ENCODE peak calls at places on chromosomes 1 and 21, in five cellular contexts. One of them, this sample, is unnamed.

GRCh38 chr1:189658381-189658780 is 819.3 kb downstream of the BRINP3 start:
- DNase-seq in stimulated activated CD8-positive, alpha-beta memory T cell treated with anti-CD3 and anti-CD28 coated beads, Interleukin-2, amount 100 ng/mL, for 1 hour: no peak
- DNase-seq in IMR-90: no peak
- DNase-seq in sciatic nerve: no peak
- DNase-seq in fibroblast of lung: no peak
- DNase-seq in this sample: no peak

GRCh38 chr21:28699591-28700259 is 293.0 kb downstream of the LTN1 start:
- DNase-seq in stimulated activated CD8-positive, alpha-beta memory T cell treated with anti-CD3 and anti-CD28 coated beads, Interleukin-2, amount 100 ng/mL, for 1 hour: no peak
- DNase-seq in IMR-90: no peak
- DNase-seq in sciatic nerve: no peak
- DNase-seq in fibroblast of lung: peak
- DNase-seq in this sample: no peak

GRCh38 chr1:77347646-77348045 is 65.8 kb downstream of the AK5 start:
- DNase-seq in stimulated activated CD8-positive, alpha-beta memory T cell treated with anti-CD3 and anti-CD28 coated beads, Interleukin-2, amount 100 ng/mL, for 1 hour: no peak
- DNase-seq in IMR-90: peak
- DNase-seq in sciatic nerve: no peak
- DNase-seq in fibroblast of lung: peak
- DNase-seq in this sample: no peak

GRCh38 chr1:203569490-203570318 is 56.9 kb upstream of the ATP2B4 start:
- DNase-seq in stimulated activated CD8-positive, alpha-beta memory T cell treated with anti-CD3 and anti-CD28 coated beads, Interleukin-2, amount 100 ng/mL, for 1 hour: no peak
- DNase-seq in IMR-90: peak
- DNase-seq in sciatic nerve: no peak
- DNase-seq in fibroblast of lung: no peak
- DNase-seq in this sample: no peak

GRCh38 chr1:7341145-7341900 is 429.8 kb upstream of the VAMP3 start:
- DNase-seq in stimulated activated CD8-positive, alpha-beta memory T cell treated with anti-CD3 and anti-CD28 coated beads, Interleukin-2, amount 100 ng/mL, for 1 hour: no peak
- DNase-seq in IMR-90: peak
- DNase-seq in sciatic nerve: no peak
- DNase-seq in fibroblast of lung: peak
- DNase-seq in this sample: no peak

GRCh38 chr1:101216623-101217022 is 20.2 kb upstream of the S1PR1 start:
- DNase-seq in stimulated activated CD8-positive, alpha-beta memory T cell treated with anti-CD3 and anti-CD28 coated beads, Interleukin-2, amount 100 ng/mL, for 1 hour: no peak
- DNase-seq in IMR-90: no peak
- DNase-seq in sciatic nerve: no peak
- DNase-seq in fibroblast of lung: no peak
- DNase-seq in this sample: no peak

GRCh38 chr21:39525129-39525528 is 73.4 kb downstream of the SH3BGR start:
- DNase-seq in stimulated activated CD8-positive, alpha-beta memory T cell treated with anti-CD3 and anti-CD28 coated beads, Interleukin-2, amount 100 ng/mL, for 1 hour: no peak
- DNase-seq in IMR-90: no peak
- DNase-seq in sciatic nerve: no peak
- DNase-seq in fibroblast of lung: no peak
- DNase-seq in this sample: no peak

GRCh38 chr1:207817778-207818751 is 66.2 kb downstream of the CD46 start:
- DNase-seq in stimulated activated CD8-positive, alpha-beta memory T cell treated with anti-CD3 and anti-CD28 coated beads, Interleukin-2, amount 100 ng/mL, for 1 hour: no peak
- DNase-seq in IMR-90: no peak
- DNase-seq in sciatic nerve: no peak
- DNase-seq in fibroblast of lung: no peak
- DNase-seq in this sample: no peak

GRCh38 chr1:8460132-8460544 is 142.2 kb downstream of the SLC45A1 start:
- DNase-seq in stimulated activated CD8-positive, alpha-beta memory T cell treated with anti-CD3 and anti-CD28 coated beads, Interleukin-2, amount 100 ng/mL, for 1 hour: no peak
- DNase-seq in IMR-90: no peak
- DNase-seq in sciatic nerve: no peak
- DNase-seq in fibroblast of lung: no peak
- DNase-seq in this sample: no peak

GRCh38 chr21:25341981-25342380 is 265.3 kb downstream of the MRPL39 start:
- DNase-seq in stimulated activated CD8-positive, alpha-beta memory T cell treated with anti-CD3 and anti-CD28 coated beads, Interleukin-2, amount 100 ng/mL, for 1 hour: no peak
- DNase-seq in IMR-90: no peak
- DNase-seq in sciatic nerve: no peak
- DNase-seq in fibroblast of lung: no peak
- DNase-seq in this sample: no peak

GRCh38 chr1:29974345-29974744 is 738.0 kb downstream of the PTPRU start:
- DNase-seq in stimulated activated CD8-positive, alpha-beta memory T cell treated with anti-CD3 and anti-CD28 coated beads, Interleukin-2, amount 100 ng/mL, for 1 hour: no peak
- DNase-seq in IMR-90: peak
- DNase-seq in sciatic nerve: no peak
- DNase-seq in fibroblast of lung: peak
- DNase-seq in this sample: no peak

GRCh38 chr1:23101101-23101827 is 67.4 kb downstream of the LUZP1 start:
- DNase-seq in stimulated activated CD8-positive, alpha-beta memory T cell treated with anti-CD3 and anti-CD28 coated beads, Interleukin-2, amount 100 ng/mL, for 1 hour: no peak
- DNase-seq in IMR-90: peak
- DNase-seq in sciatic nerve: no peak
- DNase-seq in fibroblast of lung: no peak
- DNase-seq in this sample: no peak

GRCh38 chr1:93061895-93062792 is 16.9 kb upstream of the MTF2 start:
- DNase-seq in stimulated activated CD8-positive, alpha-beta memory T cell treated with anti-CD3 and anti-CD28 coated beads, Interleukin-2, amount 100 ng/mL, for 1 hour: no peak
- DNase-seq in IMR-90: peak
- DNase-seq in sciatic nerve: no peak
- DNase-seq in fibroblast of lung: peak
- DNase-seq in this sample: no peak

GRCh38 chr1:168499094-168500049 is 44.4 kb downstream of the XCL2 start:
- DNase-seq in stimulated activated CD8-positive, alpha-beta memory T cell treated with anti-CD3 and anti-CD28 coated beads, Interleukin-2, amount 100 ng/mL, for 1 hour: no peak
- DNase-seq in IMR-90: peak
- DNase-seq in sciatic nerve: no peak
- DNase-seq in fibroblast of lung: peak
- DNase-seq in this sample: no peak

GRCh38 chr1:212207822-212208520 is 77.2 kb upstream of the PPP2R5A start:
- DNase-seq in stimulated activated CD8-positive, alpha-beta memory T cell treated with anti-CD3 and anti-CD28 coated beads, Interleukin-2, amount 100 ng/mL, for 1 hour: no peak
- DNase-seq in IMR-90: no peak
- DNase-seq in sciatic nerve: no peak
- DNase-seq in fibroblast of lung: no peak
- DNase-seq in this sample: no peak

GRCh38 chr1:29355375-29355774 is 119.1 kb downstream of the PTPRU start:
- DNase-seq in stimulated activated CD8-positive, alpha-beta memory T cell treated with anti-CD3 and anti-CD28 coated beads, Interleukin-2, amount 100 ng/mL, for 1 hour: no peak
- DNase-seq in IMR-90: no peak
- DNase-seq in sciatic nerve: no peak
- DNase-seq in fibroblast of lung: no peak
- DNase-seq in this sample: no peak

GRCh38 chr1:41917835-41918449 is 780 bp downstream of the HIVEP3 start:
- DNase-seq in stimulated activated CD8-positive, alpha-beta memory T cell treated with anti-CD3 and anti-CD28 coated beads, Interleukin-2, amount 100 ng/mL, for 1 hour: no peak
- DNase-seq in IMR-90: peak
- DNase-seq in sciatic nerve: no peak
- DNase-seq in fibroblast of lung: peak
- DNase-seq in this sample: peak

GRCh38 chr1:88640060-88640459 is 44.0 kb upstream of the PKN2 start:
- DNase-seq in stimulated activated CD8-positive, alpha-beta memory T cell treated with anti-CD3 and anti-CD28 coated beads, Interleukin-2, amount 100 ng/mL, for 1 hour: no peak
- DNase-seq in IMR-90: no peak
- DNase-seq in sciatic nerve: no peak
- DNase-seq in fibroblast of lung: no peak
- DNase-seq in this sample: no peak

GRCh38 chr1:212976586-212976985 is 26.2 kb downstream of the VASH2 start:
- DNase-seq in stimulated activated CD8-positive, alpha-beta memory T cell treated with anti-CD3 and anti-CD28 coated beads, Interleukin-2, amount 100 ng/mL, for 1 hour: no peak
- DNase-seq in IMR-90: no peak
- DNase-seq in sciatic nerve: no peak
- DNase-seq in fibroblast of lung: no peak
- DNase-seq in this sample: no peak

GRCh38 chr1:48917901-48918603 is 141.4 kb upstream of the BEND5 start:
- DNase-seq in stimulated activated CD8-positive, alpha-beta memory T cell treated with anti-CD3 and anti-CD28 coated beads, Interleukin-2, amount 100 ng/mL, for 1 hour: no peak
- DNase-seq in IMR-90: no peak
- DNase-seq in sciatic nerve: no peak
- DNase-seq in fibroblast of lung: no peak
- DNase-seq in this sample: no peak

GRCh38 chr1:30111431-30111830 is 612.0 kb downstream of the MATN1 start:
- DNase-seq in stimulated activated CD8-positive, alpha-beta memory T cell treated with anti-CD3 and anti-CD28 coated beads, Interleukin-2, amount 100 ng/mL, for 1 hour: no peak
- DNase-seq in IMR-90: peak
- DNase-seq in sciatic nerve: peak
- DNase-seq in fibroblast of lung: peak
- DNase-seq in this sample: no peak

GRCh38 chr1:50750021-50750619 is 209.9 kb downstream of the FAF1 start:
- DNase-seq in stimulated activated CD8-positive, alpha-beta memory T cell treated with anti-CD3 and anti-CD28 coated beads, Interleukin-2, amount 100 ng/mL, for 1 hour: no peak
- DNase-seq in IMR-90: peak
- DNase-seq in sciatic nerve: no peak
- DNase-seq in fibroblast of lung: peak
- DNase-seq in this sample: no peak

GRCh38 chr1:39326836-39327235 is 122.3 kb downstream of the MACF1 start:
- DNase-seq in stimulated activated CD8-positive, alpha-beta memory T cell treated with anti-CD3 and anti-CD28 coated beads, Interleukin-2, amount 100 ng/mL, for 1 hour: no peak
- DNase-seq in IMR-90: peak
- DNase-seq in sciatic nerve: no peak
- DNase-seq in fibroblast of lung: peak
- DNase-seq in this sample: no peak

GRCh38 chr1:196910208-196910607 is 22.4 kb downstream of the CFHR4 start:
- DNase-seq in stimulated activated CD8-positive, alpha-beta memory T cell treated with anti-CD3 and anti-CD28 coated beads, Interleukin-2, amount 100 ng/mL, for 1 hour: no peak
- DNase-seq in IMR-90: peak
- DNase-seq in sciatic nerve: no peak
- DNase-seq in fibroblast of lung: no peak
- DNase-seq in this sample: no peak

GRCh38 chr1:44270666-44271628 is 57.7 kb downstream of the DMAP1 start:
- DNase-seq in stimulated activated CD8-positive, alpha-beta memory T cell treated with anti-CD3 and anti-CD28 coated beads, Interleukin-2, amount 100 ng/mL, for 1 hour: no peak
- DNase-seq in IMR-90: no peak
- DNase-seq in sciatic nerve: no peak
- DNase-seq in fibroblast of lung: no peak
- DNase-seq in this sample: no peak

GRCh38 chr1:113042336-113043143 is 30.5 kb upstream of the LRIG2 start:
- DNase-seq in stimulated activated CD8-positive, alpha-beta memory T cell treated with anti-CD3 and anti-CD28 coated beads, Interleukin-2, amount 100 ng/mL, for 1 hour: no peak
- DNase-seq in IMR-90: peak
- DNase-seq in sciatic nerve: peak
- DNase-seq in fibroblast of lung: peak
- DNase-seq in this sample: no peak

GRCh38 chr1:110188116-110188618 is 21.9 kb upstream of the KCNC4 start:
- DNase-seq in stimulated activated CD8-positive, alpha-beta memory T cell treated with anti-CD3 and anti-CD28 coated beads, Interleukin-2, amount 100 ng/mL, for 1 hour: no peak
- DNase-seq in IMR-90: peak
- DNase-seq in sciatic nerve: no peak
- DNase-seq in fibroblast of lung: no peak
- DNase-seq in this sample: no peak

GRCh38 chr1:9239622-9240401 is 5.2 kb downstream of the H6PD start:
- DNase-seq in stimulated activated CD8-positive, alpha-beta memory T cell treated with anti-CD3 and anti-CD28 coated beads, Interleukin-2, amount 100 ng/mL, for 1 hour: no peak
- DNase-seq in IMR-90: peak
- DNase-seq in sciatic nerve: no peak
- DNase-seq in fibroblast of lung: peak
- DNase-seq in this sample: no peak

GRCh38 chr1:35288761-35289160 is 20.3 kb downstream of the ZMYM4 start:
- DNase-seq in stimulated activated CD8-positive, alpha-beta memory T cell treated with anti-CD3 and anti-CD28 coated beads, Interleukin-2, amount 100 ng/mL, for 1 hour: no peak
- DNase-seq in IMR-90: peak
- DNase-seq in sciatic nerve: no peak
- DNase-seq in fibroblast of lung: peak
- DNase-seq in this sample: no peak

GRCh38 chr1:188706742-188707141 is 1770.9 kb downstream of the BRINP3 start:
- DNase-seq in stimulated activated CD8-positive, alpha-beta memory T cell treated with anti-CD3 and anti-CD28 coated beads, Interleukin-2, amount 100 ng/mL, for 1 hour: no peak
- DNase-seq in IMR-90: peak
- DNase-seq in sciatic nerve: no peak
- DNase-seq in fibroblast of lung: no peak
- DNase-seq in this sample: no peak

GRCh38 chr1:86356247-86356646 is 39.9 kb downstream of the ODF2L start:
- DNase-seq in stimulated activated CD8-positive, alpha-beta memory T cell treated with anti-CD3 and anti-CD28 coated beads, Interleukin-2, amount 100 ng/mL, for 1 hour: no peak
- DNase-seq in IMR-90: peak
- DNase-seq in sciatic nerve: no peak
- DNase-seq in fibroblast of lung: peak
- DNase-seq in this sample: no peak

GRCh38 chr1:53070621-53071020 is 8.6 kb downstream of the PODN start:
- DNase-seq in stimulated activated CD8-positive, alpha-beta memory T cell treated with anti-CD3 and anti-CD28 coated beads, Interleukin-2, amount 100 ng/mL, for 1 hour: no peak
- DNase-seq in IMR-90: no peak
- DNase-seq in sciatic nerve: peak
- DNase-seq in fibroblast of lung: no peak
- DNase-seq in this sample: no peak

GRCh38 chr1:6141601-6142000 is 38.5 kb downstream of the CHD5 start:
- DNase-seq in stimulated activated CD8-positive, alpha-beta memory T cell treated with anti-CD3 and anti-CD28 coated beads, Interleukin-2, amount 100 ng/mL, for 1 hour: no peak
- DNase-seq in IMR-90: no peak
- DNase-seq in sciatic nerve: no peak
- DNase-seq in fibroblast of lung: no peak
- DNase-seq in this sample: no peak

GRCh38 chr1:26252718-26253117 is 18.7 kb downstream of the CEP85 start:
- DNase-seq in stimulated activated CD8-positive, alpha-beta memory T cell treated with anti-CD3 and anti-CD28 coated beads, Interleukin-2, amount 100 ng/mL, for 1 hour: no peak
- DNase-seq in IMR-90: no peak
- DNase-seq in sciatic nerve: no peak
- DNase-seq in fibroblast of lung: no peak
- DNase-seq in this sample: no peak

GRCh38 chr1:183239793-183240625 is 53.9 kb downstream of the LAMC2 start:
- DNase-seq in stimulated activated CD8-positive, alpha-beta memory T cell treated with anti-CD3 and anti-CD28 coated beads, Interleukin-2, amount 100 ng/mL, for 1 hour: no peak
- DNase-seq in IMR-90: no peak
- DNase-seq in sciatic nerve: no peak
- DNase-seq in fibroblast of lung: no peak
- DNase-seq in this sample: no peak

GRCh38 chr1:98898901-98899300 is 105.8 kb downstream of the PLPPR5 start:
- DNase-seq in stimulated activated CD8-positive, alpha-beta memory T cell treated with anti-CD3 and anti-CD28 coated beads, Interleukin-2, amount 100 ng/mL, for 1 hour: no peak
- DNase-seq in IMR-90: no peak
- DNase-seq in sciatic nerve: no peak
- DNase-seq in fibroblast of lung: no peak
- DNase-seq in this sample: no peak

GRCh38 chr1:58764294-58764978 is 19.4 kb downstream of the JUN start:
- DNase-seq in stimulated activated CD8-positive, alpha-beta memory T cell treated with anti-CD3 and anti-CD28 coated beads, Interleukin-2, amount 100 ng/mL, for 1 hour: no peak
- DNase-seq in IMR-90: peak
- DNase-seq in sciatic nerve: no peak
- DNase-seq in fibroblast of lung: peak
- DNase-seq in this sample: no peak

GRCh38 chr1:173122344-173122880 is 71.7 kb upstream of the TNFSF18 start:
- DNase-seq in stimulated activated CD8-positive, alpha-beta memory T cell treated with anti-CD3 and anti-CD28 coated beads, Interleukin-2, amount 100 ng/mL, for 1 hour: no peak
- DNase-seq in IMR-90: peak
- DNase-seq in sciatic nerve: no peak
- DNase-seq in fibroblast of lung: peak
- DNase-seq in this sample: no peak

GRCh38 chr1:173485401-173485800 is 8.3 kb downstream of the PRDX6 start:
- DNase-seq in stimulated activated CD8-positive, alpha-beta memory T cell treated with anti-CD3 and anti-CD28 coated beads, Interleukin-2, amount 100 ng/mL, for 1 hour: no peak
- DNase-seq in IMR-90: no peak
- DNase-seq in sciatic nerve: no peak
- DNase-seq in fibroblast of lung: no peak
- DNase-seq in this sample: no peak

This sample was measured in activated gamma-delta T cell.